ENCODE peak calls at places on chromosomes 5 and 9, in seven cellular contexts. Y, O, T, X, F, G and A are unnamed samples.

GRCh38 chr9:93387791-93388190 is 63.7 kb upstream of the FAM120A start:
- DNase-seq in O (no peak), Y (no peak), G (no peak), T (no peak), X (no peak), F (no peak), A (no peak)

GRCh38 chr5:158553195-158553945 is 546.3 kb downstream of the EBF1 start:
- DNase-seq in F (no peak), O (no peak), X (no peak), Y (no peak), T (no peak), G (no peak), A (no peak)

GRCh38 chr5:33460210-33460609 is 19.4 kb downstream of the TARS1 start:
- DNase-seq in F (no peak), Y (no peak), X (no peak), O (no peak), G (no peak), T (no peak), A (no peak)

GRCh38 chr9:129720181-129720864 is 32.5 kb downstream of the PTGES start:
- DNase-seq in Y (peak; percentile 55), G (no peak), T (no peak), O (no peak), X (no peak), F (no peak), A (no peak)

GRCh38 chr9:111610851-111611250 is 11.4 kb upstream of the PTGR1 start:
- DNase-seq in X (no peak), Y (no peak), O (no peak), T (no peak), F (no peak), G (no peak), A (no peak)

GRCh38 chr5:149439899-149440655 is 61.0 kb upstream of the IL17B start:
- DNase-seq in T (no peak), G (no peak), O (no peak), X (no peak), Y (peak; percentile 96), F (peak; percentile 59), A (peak; percentile 45)

GRCh38 chr9:8514760-8515159 is 715.2 kb upstream of the DMAC1 start:
- DNase-seq in X (no peak), Y (no peak), O (no peak), G (no peak), F (no peak), T (no peak), A (no peak)

GRCh38 chr5:119382167-119382566 is 26.3 kb downstream of the TNFAIP8 start:
- DNase-seq in F (peak; percentile 87), O (no peak), Y (no peak), T (no peak), G (no peak), X (no peak), A (no peak)

GRCh38 chr9:120730661-120731514 is 16.6 kb upstream of the MEGF9 start:
- DNase-seq in F (peak; percentile 81), X (no peak), O (no peak), Y (no peak), T (no peak), G (no peak), A (no peak)

GRCh38 chr5:141880961-141881801 is 3.0 kb upstream of the PCDH1 start:
- DNase-seq in Y (no peak), X (no peak), G (no peak), F (no peak), O (no peak), T (no peak), A (no peak)

GRCh38 chr5:194603-195209 is 3.4 kb downstream of the LRRC14B start:
- DNase-seq in G (no peak), T (no peak), X (no peak), F (no peak), Y (no peak), O (no peak), A (no peak)

GRCh38 chr5:4879693-4880303 is 260.3 kb upstream of the ADAMTS16 start:
- DNase-seq in T (peak; percentile 49), F (peak; percentile 46), O (peak; percentile 79), X (peak; percentile 32), Y (peak; percentile 65), G (peak; percentile 69), A (peak; percentile 68)

GRCh38 chr9:137461663-137462395 is 2.7 kb upstream of the NSMF start:
- DNase-seq in F (peak; percentile 68), Y (peak; percentile 59), O (no peak), G (peak; percentile 92), T (peak; percentile 79), X (peak; percentile 79), A (peak; percentile 35)

GRCh38 chr5:53109041-53109435 is 519 bp downstream of the MOCS2 start:
- DNase-seq in F (peak; percentile 35), T (no peak), X (no peak), Y (no peak), G (no peak), O (no peak), A (peak; percentile 36)